ENCODE peak calls at places on chromosomes 6 and 20, in four cellular contexts. A is upper lobe of right lung, T is tibial artery, V is SK-N-SH. M is an unnamed sample. For H3K4me1, the result is how much of the 10 kb centered on the place peaks cover.

GRCh38 chr20:38645980-38646858 is 44.6 kb downstream of the ARHGAP40 start:
- DNase-seq in A (peak), T (peak), V (peak), M (peak)

GRCh38 chr20:62946918-62947317 is 5.6 kb upstream of the SLC17A9 start:
- DNase-seq in A (peak), T (no peak), V (peak), M (no peak)

GRCh38 chr6:18165746-18166145 is 10.5 kb downstream of the KDM1B start:
- DNase-seq in A (no peak), T (no peak), V (no peak), M (no peak)

GRCh38 chr6:158960046-158960445 is 40.0 kb downstream of the RSPH3 start:
- DNase-seq in A (no peak), T (no peak), V (no peak), M (no peak)

GRCh38 chr20:54126809-54127655 is 46.8 kb downstream of the CYP24A1 start:
- DNase-seq in A (no peak), T (no peak), V (no peak), M (no peak)

GRCh38 chr20:32763202-32763999 is 1.2 kb downstream of the DNMT3B start:
- DNase-seq in A (peak), T (no peak), V (peak), M (peak)

GRCh38 chr6:47109281-47109680 is 67.1 kb upstream of the ADGRF1 start:
- DNase-seq in A (no peak), T (no peak), V (no peak), M (no peak)

GRCh38 chr20:64049060-64049886 is at the start of gene SOX18:
- DNase-seq in A (no peak), T (no peak), V (peak), M (peak)

GRCh38 chr20:37989601-37990001 is 43.7 kb downstream of the TTI1 start:
- DNase-seq in A (peak), T (no peak), V (no peak), M (peak)

GRCh38 chr6:75673885-75674284 is 72.2 kb downstream of the SENP6 start:
- DNase-seq in A (no peak), T (no peak), V (no peak), M (no peak)

GRCh38 chr6:148348778-148349177 is 6.1 kb downstream of the SASH1 start:
- DNase-seq in A (no peak), T (no peak), V (no peak), M (no peak)

GRCh38 chr20:48777005-48777404 is 50.8 kb downstream of the PREX1 start:
- DNase-seq in A (no peak), T (no peak), V (no peak), M (no peak)

GRCh38 chr6:139920027-139920851 is 545.8 kb upstream of the CITED2 start:
- DNase-seq in A (no peak), T (no peak), V (no peak), M (peak)

GRCh38 chr6:14638932-14639875 is 521.6 kb downstream of the CD83 start:
- DNase-seq in A (no peak), T (no peak), V (peak), M (peak)

GRCh38 chr6:145349950-145350510 is 385.3 kb downstream of the EPM2A start:
- DNase-seq in A (no peak), T (no peak), V (no peak), M (no peak)

GRCh38 chr20:13717631-13718044 is 67.1 kb downstream of the ESF1 start:
- DNase-seq in A (no peak), T (no peak), V (no peak), M (no peak)

GRCh38 chr20:36167826-36168634 is 13.5 kb downstream of the EPB41L1 start:
- DNase-seq in A (no peak), T (no peak), V (no peak), M (no peak)

GRCh38 chr6:3956054-3956453 is 106.9 kb downstream of the FAM50B start:
- DNase-seq in A (no peak), T (no peak), V (no peak), M (no peak)

GRCh38 chr20:54601831-54602515 is 126.6 kb downstream of the DOK5 start:
- DNase-seq in A (no peak), T (no peak), V (no peak), M (no peak)

GRCh38 chr6:30979076-30979475 is 4.4 kb upstream of the MUC21 start:
- DNase-seq in A (no peak), T (no peak), V (no peak), M (no peak)

GRCh38 chr6:27619436-27619835 is 146.5 kb upstream of the ZNF184 start:
- DNase-seq in A (no peak), T (no peak), V (no peak), M (no peak)

GRCh38 chr20:57547250-57547649 is 13.7 kb upstream of the PCK1 start:
- DNase-seq in A (no peak), T (no peak), V (no peak), M (no peak)

GRCh38 chr6:36924131-36924530 is 30.4 kb upstream of the PI16 start:
- DNase-seq in A (no peak), T (no peak), V (no peak), M (no peak)

GRCh38 chr6:136173519-136174507 is 76.3 kb downstream of the MTFR2 start:
- DNase-seq in A (no peak), T (no peak), V (peak), M (no peak)

GRCh38 chr6:453152-453551 is 61.6 kb downstream of the IRF4 start:
- DNase-seq in A (peak), T (peak), V (peak), M (peak)

GRCh38 chr6:84422380-84422968 is 195.0 kb upstream of the CEP162 start:
- DNase-seq in A (peak), T (peak), V (peak), M (peak)

GRCh38 chr6:26556263-26557070 is 18.3 kb downstream of the HMGN4 start:
- DNase-seq in A (no peak), T (no peak), V (peak), M (peak)

GRCh38 chr6:108689279-108690161 is 128.8 kb downstream of the FOXO3 start:
- DNase-seq in A (peak), T (peak), V (no peak), M (peak)

GRCh38 chr6:142822882-142823578 is 121.9 kb downstream of the HIVEP2 start:
- DNase-seq in A (no peak), T (no peak), V (peak), M (peak)

GRCh38 chr20:40814328-40814960 is 125.4 kb upstream of the MAFB start:
- DNase-seq in A (no peak), T (no peak), V (peak), M (peak)

GRCh38 chr6:81126150-81126549 is 626.3 kb downstream of the TENT5A start:
- DNase-seq in A (no peak), T (no peak), V (no peak), M (no peak)

GRCh38 chr6:137646506-137646905 is 152.3 kb upstream of the OLIG3 start:
- DNase-seq in A (no peak), T (no peak), V (no peak), M (no peak)
- H3K4me1 ChIP-seq in A (under half), T (under half), V (under half), M (under half)

GRCh38 chr6:56766806-56767178 is 124.1 kb upstream of the DST start:
- DNase-seq in A (no peak), T (no peak), V (no peak), M (no peak)

GRCh38 chr6:56766139-56766805 is 123.6 kb upstream of the DST start:
- DNase-seq in A (no peak), T (no peak), V (no peak), M (no peak)

GRCh38 chr6:56760842-56761241 is 118.2 kb upstream of the DST start:
- DNase-seq in A (no peak), T (no peak), V (no peak), M (no peak)

GRCh38 chr6:56765494-56765893 is 122.8 kb upstream of the DST start:
- DNase-seq in A (no peak), T (no peak), V (no peak), M (no peak)

DNA sequence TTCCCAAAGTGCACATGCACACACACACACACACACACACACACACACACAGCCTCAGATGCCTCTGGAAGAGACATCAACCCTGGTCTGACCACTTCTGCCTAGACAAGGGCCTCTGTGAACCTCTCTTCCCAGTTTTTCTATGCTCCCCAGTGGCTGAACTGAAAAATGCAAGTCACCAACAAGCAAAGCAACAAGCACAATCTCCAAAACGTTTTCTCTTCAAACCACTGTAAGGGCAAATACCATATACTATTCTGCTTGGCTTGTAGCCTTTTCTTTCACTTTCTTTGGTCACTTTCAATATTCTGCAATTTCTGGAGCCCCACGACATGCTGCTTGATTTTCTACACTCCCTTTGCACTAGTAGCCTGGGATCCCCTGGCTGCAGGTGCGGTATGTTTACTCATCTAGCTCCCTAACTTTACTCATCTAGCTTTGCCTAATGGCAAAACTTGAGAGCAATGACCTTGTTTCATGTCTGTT is 121.4 kb upstream of the DST start:
- DNase-seq in A (no peak), T (no peak), V (peak), M (peak)
- TF ChIP-seq CTCF in A (peak), T (peak), V (peak), M (peak)

GRCh38 chr6:129516787-129517186 is 193.2 kb downstream of the ARHGAP18 start:
- DNase-seq in A (no peak), T (no peak), V (no peak), M (no peak)

GRCh38 chr6:129515004-129515403 is 195.0 kb downstream of the ARHGAP18 start:
- DNase-seq in A (no peak), T (no peak), V (no peak), M (no peak)

GRCh38 chr6:129517288-129517687 is 192.7 kb downstream of the ARHGAP18 start:
- DNase-seq in A (no peak), T (no peak), V (no peak), M (no peak)

GRCh38 chr6:129513471-129513870 is 196.5 kb downstream of the ARHGAP18 start:
- DNase-seq in A (no peak), T (no peak), V (no peak), M (no peak)

GRCh38 chr6:129516005-129516404 is 194.0 kb downstream of the ARHGAP18 start:
- DNase-seq in A (no peak), T (no peak), V (no peak), M (no peak)
- H3K27ac ChIP-seq in A (no peak), T (no peak), V (no peak), M (no peak)

DNA sequence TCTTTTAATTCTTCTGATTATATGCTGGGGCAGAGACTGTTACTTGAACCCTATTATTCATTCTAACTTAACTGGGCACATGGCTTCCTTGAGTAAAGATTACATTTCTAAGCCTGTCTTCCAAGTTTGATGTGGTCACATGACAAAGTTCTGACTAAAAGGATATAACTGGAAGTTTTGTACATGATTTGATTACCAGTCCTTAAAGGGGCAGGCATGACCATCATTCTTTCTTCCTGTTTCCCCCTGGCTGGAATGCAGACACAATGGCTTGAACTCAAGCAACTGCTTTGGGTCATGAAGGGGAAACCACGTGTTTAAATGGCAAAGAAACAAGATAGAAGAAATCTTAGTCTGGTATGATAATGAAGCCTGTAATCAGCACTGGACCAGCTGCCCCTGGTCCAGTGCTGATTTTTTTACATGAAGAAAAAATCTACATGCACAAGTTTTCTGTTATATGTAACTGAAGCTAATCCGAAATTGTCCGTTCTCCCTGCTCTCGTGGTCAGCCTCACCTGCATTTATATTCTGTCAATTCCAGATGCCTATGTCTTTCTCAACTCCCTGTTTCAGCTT is 15.6 kb upstream of the SHLD1 start:
- DNase-seq in A (no peak), T (no peak), V (no peak), M (no peak)
- H3K4me1 ChIP-seq in A (under half), T (under half), V (under half), M (under half)

DNA sequence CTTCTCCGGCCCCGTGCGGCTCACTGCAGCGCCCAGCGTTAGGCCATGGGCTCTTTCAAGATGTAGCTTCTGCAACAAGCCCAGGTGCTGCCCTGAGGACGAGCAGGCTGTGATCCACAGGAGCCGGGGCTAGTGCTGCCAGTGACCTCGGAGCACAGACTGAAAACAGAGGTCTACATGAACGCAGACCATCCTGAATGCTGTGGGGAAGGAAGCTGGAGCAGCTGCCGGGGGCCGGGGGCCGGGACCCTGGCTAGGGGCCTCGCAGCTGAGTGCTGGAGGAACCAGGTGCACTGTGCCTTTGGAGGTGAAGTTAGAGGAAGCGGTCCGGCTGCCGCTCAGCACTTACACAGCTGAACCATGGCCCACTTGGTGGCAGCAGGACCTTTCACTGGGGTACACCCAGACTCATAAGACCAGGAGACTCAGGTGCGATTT is 58.9 kb upstream of the MPC1 start:
- DNase-seq in A (peak), T (no peak), V (no peak), M (no peak)
- TF ChIP-seq CTCF in A (no peak), T (no peak), V (no peak), M (no peak)

GRCh38 chr6:34239240-34239825 is 2.7 kb downstream of the HMGA1 start:
- DNase-seq in A (no peak), T (no peak), V (no peak), M (no peak)
- H3K27ac ChIP-seq in A (no peak), T (no peak), V (no peak), M (no peak)

M was measured in endodermal cell.